ENCODE peak calls at places on chromosomes 12 and 14, in six cellular contexts. X is AG08395, R is A172, K is T-helper 9 cell, A is activated B cell treated with CpG ODN at 0.5 μM for 24 hours, F is gastrocnemius medialis. D is an unnamed sample.

GRCh38 chr12:113152835-113153814 is 3.6 kb downstream of the CFAP73 start:
- DNase-seq in X (peak; percentile 88), F (no peak), R (peak; percentile 33), K (peak; percentile 49), A (peak; percentile 45), D (peak; percentile 59)

GRCh38 chr14:32764131-32764530 is 174.5 kb upstream of the NPAS3 start:
- DNase-seq in X (no peak), R (no peak), K (no peak), F (no peak), A (no peak), D (no peak)

GRCh38 chr12:21026302-21026701 is 104.7 kb upstream of the SLCO1B1 start:
- DNase-seq in R (peak; percentile 65), K (no peak), A (no peak), F (no peak), X (no peak), D (no peak)

GRCh38 chr14:39266589-39266870 is 32.8 kb downstream of the MIA2 start:
- DNase-seq in X (no peak), F (no peak), K (peak; percentile 21), R (no peak), A (no peak), D (peak; percentile 66)

GRCh38 chr14:23604675-23605170 is 26.1 kb upstream of the JPH4 start:
- DNase-seq in R (no peak), A (no peak), K (no peak), F (no peak), X (no peak), D (no peak)

GRCh38 chr12:15256760-15257159 is 35.5 kb upstream of the RERG start:
- DNase-seq in R (no peak), F (peak; percentile 54), K (no peak), A (no peak), X (no peak), D (no peak)

GRCh38 chr12:111600296-111600562 is 1.1 kb upstream of the ATXN2 start:
- DNase-seq in X (no peak), K (no peak), R (no peak), A (no peak), F (no peak), D (no peak)

GRCh38 chr12:24198070-24198469 is 248.6 kb upstream of the SOX5 start:
- DNase-seq in F (no peak), A (no peak), K (no peak), X (no peak), R (no peak), D (no peak)

GRCh38 chr14:32666310-32666709 is 272.4 kb upstream of the NPAS3 start:
- DNase-seq in R (no peak), F (no peak), A (no peak), K (no peak), X (no peak), D (no peak)

GRCh38 chr12:107903377-107904061 is 129.0 kb downstream of the ASCL4 start:
- DNase-seq in F (no peak), X (peak; percentile 8), A (peak; percentile 64), K (no peak), R (peak; percentile 50), D (no peak)

GRCh38 chr14:94515426-94515825 is 6.2 kb upstream of the SERPINA12 start:
- DNase-seq in R (no peak), A (no peak), K (no peak), X (no peak), F (no peak), D (no peak)

GRCh38 chr14:95577067-95577800 is 42.4 kb downstream of the GLRX5 start:
- DNase-seq in F (no peak), X (no peak), R (no peak), K (no peak), A (no peak), D (no peak)

GRCh38 chr14:89237923-89238529 is 179.0 kb downstream of the FOXN3 start:
- DNase-seq in F (no peak), A (no peak), X (peak; percentile 31), K (no peak), R (no peak), D (no peak)

GRCh38 chr12:71243375-71243774 is 85.6 kb upstream of the TSPAN8 start:
- DNase-seq in F (no peak), K (no peak), R (no peak), X (no peak), A (no peak), D (no peak)

GRCh38 chr12:57864811-57865751 is 18.6 kb upstream of the CTDSP2 start:
- DNase-seq in F (peak; percentile 75), K (peak; percentile 26), R (peak; percentile 69), A (peak; percentile 39), X (peak; percentile 92), D (peak; percentile 39)

GRCh38 chr14:36238666-36239363 is 62.3 kb upstream of the PTCSC3 start:
- DNase-seq in A (no peak), R (peak; percentile 70), X (peak; percentile 57), K (no peak), F (no peak), D (no peak)

GRCh38 chr14:102590667-102591099 is 1.8 kb upstream of the RCOR1 start:
- DNase-seq in A (peak; percentile 23), R (peak; percentile 26), X (peak; percentile 31), K (no peak), F (peak; percentile 43), D (peak; percentile 26)

GRCh38 chr12:79402626-79403025 is 288.1 kb downstream of the PAWR start:
- DNase-seq in K (no peak), F (no peak), R (no peak), A (no peak), X (peak; percentile 67), D (no peak)

GRCh38 chr12:1855241-1855640 is 34.9 kb downstream of the LRTM2 start:
- DNase-seq in R (no peak), F (no peak), X (no peak), K (no peak), A (no peak), D (no peak)

GRCh38 chr12:131699434-131699833 is 11.5 kb upstream of the SFSWAP start:
- DNase-seq in X (no peak), A (no peak), F (no peak), R (peak; percentile 42), K (no peak), D (no peak)

GRCh38 chr14:60722163-60722835 is 1.9 kb downstream of the SIX4 start:
- DNase-seq in K (peak; percentile 1), R (peak; percentile 1), F (peak; percentile 34), A (peak; percentile 25), X (peak; percentile 44), D (no peak)

GRCh38 chr14:75831455-75831854 is 150.3 kb downstream of the TGFB3 start:
- DNase-seq in K (peak; percentile 1), F (peak; percentile 37), R (no peak), A (no peak), X (peak; percentile 60), D (no peak)

GRCh38 chr14:78848234-78848820 is 678.2 kb downstream of the NRXN3 start:
- DNase-seq in K (peak; percentile 1), X (peak; percentile 2), R (peak; percentile 22), F (no peak), A (no peak), D (no peak)

GRCh38 chr12:113292091-113292490 is 42.8 kb downstream of the SLC8B1 start:
- DNase-seq in F (no peak), K (no peak), X (peak; percentile 64), A (no peak), R (no peak), D (no peak)

GRCh38 chr14:92005019-92005418 is 34.8 kb downstream of the TRIP11 start:
- DNase-seq in R (no peak), A (no peak), X (no peak), K (no peak), F (no peak), D (no peak)

GRCh38 chr12:103198499-103198898 is 241.0 kb downstream of the ASCL1 start:
- DNase-seq in X (no peak), A (no peak), R (no peak), K (no peak), F (no peak), D (no peak)

GRCh38 chr12:69732088-69732487 is 6.6 kb upstream of the RAB3IP start:
- DNase-seq in A (no peak), F (no peak), R (peak; percentile 22), X (no peak), K (no peak), D (no peak)

GRCh38 chr12:81450920-81451739 is 308.0 kb downstream of the PPFIA2 start:
- DNase-seq in A (no peak), F (no peak), R (peak; percentile 71), K (no peak), X (peak; percentile 58), D (no peak)

GRCh38 chr12:111741235-111741812 is 25.4 kb upstream of the ALDH2 start:
- DNase-seq in A (no peak), R (peak; percentile 18), F (no peak), X (no peak), K (no peak), D (no peak)

GRCh38 chr12:117360551-117361311 is 695 bp downstream of the NOS1 start:
- DNase-seq in F (no peak), K (no peak), X (no peak), R (no peak), A (no peak), D (no peak)

GRCh38 chr14:22420598-22421186 is 168.3 kb downstream of the DAD1 start:
- DNase-seq in F (no peak), R (no peak), K (no peak), A (no peak), X (no peak), D (no peak)

GRCh38 chr14:90820958-90821357 is 4.7 kb upstream of the TTC7B start:
- DNase-seq in R (peak; percentile 81), F (no peak), A (no peak), K (peak; percentile 48), X (no peak), D (no peak)

GRCh38 chr14:104561124-104561531 is 18.4 kb upstream of the C14orf180 start:
- DNase-seq in X (no peak), F (no peak), K (no peak), A (no peak), R (no peak), D (no peak)

GRCh38 chr12:80044694-80045046 is 54.7 kb upstream of the OTOGL start:
- DNase-seq in K (no peak), A (no peak), F (no peak), R (peak; percentile 82), X (peak; percentile 87), D (no peak)

GRCh38 chr14:47917344-47917954 is 242.0 kb upstream of the MDGA2 start:
- DNase-seq in X (no peak), F (no peak), R (peak; percentile 28), A (no peak), K (no peak), D (no peak)

GRCh38 chr14:23094666-23095195 is at the start of gene ACIN1:
- DNase-seq in A (peak; percentile 97), K (no peak), X (peak; percentile 85), F (peak; percentile 61), R (peak; percentile 56), D (no peak)

GRCh38 chr14:44657688-44658388 is 150.8 kb upstream of the FSCB start:
- DNase-seq in R (peak; percentile 6), F (no peak), X (no peak), A (no peak), K (no peak), D (no peak)

GRCh38 chr12:132071001-132071810 is 72.9 kb downstream of the DDX51 start:
- DNase-seq in F (no peak), R (no peak), K (no peak), A (peak; percentile 35), X (no peak), D (no peak)